ENCODE peak calls at places on chromosome 20, in nine cellular contexts. O, T, H, R, V, Z, D, M and Q are unnamed samples.

GRCh38 chr20:25279403-25279802 is 31.5 kb downstream of the PYGB start:
- DNase-seq in M (no peak), H (no peak), T (no peak), Z (no peak), V (no peak), O (no peak), D (no peak), R (peak), Q (no peak)

GRCh38 chr20:34120213-34120612 is 8.2 kb upstream of the EIF2S2 start:
- DNase-seq in M (no peak), T (no peak), R (no peak), V (no peak), O (no peak), D (no peak), H (no peak), Z (no peak), Q (no peak)

GRCh38 chr20:59933296-59933848 is at the start of gene SYCP2:
- DNase-seq in V (peak), O (no peak), H (no peak), T (no peak), Z (no peak), D (peak), R (peak), M (peak), Q (no peak)

GRCh38 chr20:22452442-22453011 is 131.8 kb downstream of the FOXA2 start:
- DNase-seq in M (no peak), H (no peak), Z (no peak), V (no peak), R (no peak), T (no peak), O (no peak), D (no peak), Q (no peak)

GRCh38 chr20:40703981-40704530 is 15.0 kb upstream of the MAFB start:
- DNase-seq in Z (no peak), M (no peak), D (no peak), T (no peak), R (no peak), O (no peak), H (no peak), V (no peak), Q (no peak)

GRCh38 chr20:56249244-56249955 is 868 bp downstream of the MC3R start:
- DNase-seq in O (peak), M (peak), D (no peak), Z (no peak), R (no peak), H (peak), V (peak), T (no peak), Q (no peak)

GRCh38 chr20:21090112-21090737 is 15.9 kb downstream of the LINC00237 start:
- DNase-seq in Z (no peak), V (no peak), H (no peak), O (peak), R (no peak), T (no peak), D (no peak), M (no peak), Q (no peak)

GRCh38 chr20:41133709-41134361 is 3.5 kb upstream of the PLCG1 start:
- DNase-seq in Z (no peak), V (no peak), D (peak), O (no peak), H (no peak), T (peak), M (no peak), R (no peak), Q (no peak)

GRCh38 chr20:47152078-47152477 is 204.4 kb downstream of the ZMYND8 start:
- DNase-seq in V (no peak), Z (no peak), D (no peak), O (no peak), M (no peak), T (no peak), R (no peak), H (no peak), Q (no peak)

GRCh38 chr20:25066386-25066785 is 8.4 kb upstream of the ACSS1 start:
- DNase-seq in M (no peak), Z (no peak), R (no peak), D (no peak), T (no peak), V (no peak), H (no peak), O (no peak), Q (no peak)

GRCh38 chr20:24684421-24684871 is 215.0 kb downstream of the SYNDIG1 start:
- DNase-seq in D (no peak), Z (no peak), T (no peak), H (no peak), O (no peak), R (no peak), V (no peak), M (no peak), Q (no peak)

GRCh38 chr20:61733216-61733615 is 332.5 kb downstream of the TAF4 start:
- DNase-seq in M (no peak), T (no peak), D (no peak), V (no peak), O (no peak), Z (no peak), R (no peak), H (no peak), Q (no peak)

GRCh38 chr20:32678948-32679347 is 5.2 kb upstream of the C20orf203 start:
- DNase-seq in R (peak), V (no peak), T (peak), Z (no peak), M (peak), O (no peak), H (no peak), D (no peak), Q (no peak)
- H3K9ac ChIP-seq in R (no peak), V (no peak), T (no peak), Z (no peak), M (no peak), O (no peak), H (no peak), D (no peak), Q (no peak)

GRCh38 chr20:57414867-57415592 is 23.8 kb downstream of the RBM38 start:
- DNase-seq in Z (no peak), T (peak), M (peak), D (no peak), H (no peak), V (no peak), O (no peak), R (no peak), Q (no peak)

GRCh38 chr20:57413990-57414389 is 22.8 kb downstream of the RBM38 start:
- DNase-seq in R (no peak), M (no peak), O (no peak), H (no peak), D (no peak), Z (no peak), T (no peak), V (no peak), Q (no peak)

GRCh38 chr20:57410398-57411323 is 19.5 kb downstream of the RBM38 start:
- DNase-seq in O (no peak), D (no peak), T (no peak), M (no peak), H (no peak), Z (no peak), V (no peak), R (no peak), Q (no peak)

GRCh38 chr20:57411406-57412283 is 20.4 kb downstream of the RBM38 start:
- DNase-seq in Z (no peak), V (no peak), H (no peak), D (no peak), O (no peak), M (no peak), T (no peak), R (no peak), Q (no peak)

DNA sequence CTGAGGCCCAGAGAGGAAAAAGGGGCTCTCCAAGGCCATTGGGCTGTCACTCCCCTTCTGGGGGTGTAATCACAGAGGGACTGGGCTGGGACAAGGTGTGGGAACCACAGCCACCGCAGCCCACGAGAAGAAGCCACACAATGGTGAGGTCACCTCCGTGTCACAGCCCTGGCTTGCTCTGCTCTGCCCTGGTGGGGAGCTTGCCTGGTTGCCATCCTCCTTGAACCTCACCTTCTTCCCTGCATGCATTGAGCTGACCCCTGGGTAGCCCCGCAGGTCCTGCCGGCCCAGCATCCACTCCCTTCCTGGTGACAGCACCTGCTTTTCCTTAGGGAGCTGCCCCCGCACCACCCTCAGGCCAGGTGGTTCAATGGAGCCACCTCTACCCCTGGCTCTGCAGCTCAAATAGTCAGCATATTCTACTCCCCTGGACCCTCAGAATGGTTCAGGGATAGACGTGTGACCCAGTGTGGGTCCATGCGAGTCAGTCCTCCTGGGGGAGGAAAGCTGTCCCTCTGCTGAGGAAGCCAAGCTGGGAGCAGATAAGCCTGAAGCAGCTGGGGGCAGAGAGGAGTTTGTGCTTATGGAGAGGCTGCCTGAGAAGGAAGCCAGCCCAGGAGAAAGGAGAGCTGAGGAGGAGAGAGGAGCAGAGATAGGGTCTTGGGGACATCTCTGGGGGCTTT is 21.3 kb downstream of the RBM38 start:
- DNase-seq in M (no peak), D (no peak), O (no peak), V (no peak), T (no peak), H (no peak), Z (no peak), R (no peak), Q (no peak)
- H3K9ac ChIP-seq in M (no peak), D (no peak), O (no peak), V (no peak), T (no peak), H (no peak), Z (no peak), R (no peak), Q (no peak)

DNA sequence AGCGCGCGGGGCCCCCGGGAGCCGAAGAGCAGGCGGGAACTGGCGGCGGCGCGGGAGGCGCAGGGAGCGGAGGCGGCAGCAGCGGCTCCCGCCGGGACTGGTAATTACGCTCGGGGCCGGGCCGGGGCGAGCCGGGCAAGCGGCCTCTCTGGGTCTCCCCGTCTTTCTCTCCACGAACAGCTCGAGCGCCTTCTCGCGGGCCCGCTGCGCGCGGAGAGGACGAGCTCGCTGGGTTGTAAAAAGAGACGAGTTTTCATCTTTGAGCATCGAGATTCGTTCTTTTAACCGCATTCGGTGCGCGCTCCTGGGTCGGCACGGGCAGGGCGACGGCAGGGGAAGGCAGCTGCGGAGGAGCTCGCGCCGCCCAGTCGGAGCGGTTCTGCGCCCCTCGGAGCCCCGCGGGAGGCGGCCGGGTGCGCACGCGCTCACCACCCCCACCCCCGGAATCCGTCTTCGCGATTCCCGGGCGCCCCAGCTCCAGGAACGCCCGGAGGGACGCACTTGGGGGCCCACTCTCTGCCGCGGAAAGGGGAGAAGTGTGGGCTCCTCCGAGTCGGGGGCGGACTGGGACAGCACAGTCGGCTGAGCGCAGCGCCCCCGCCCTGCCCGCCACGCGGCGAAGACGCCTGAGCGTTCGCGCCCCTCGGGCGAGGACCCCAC is 38.0 kb downstream of the YTHDF1 start:
- DNase-seq in M (no peak), T (no peak), D (no peak), V (no peak), H (no peak), R (no peak), Z (no peak), O (no peak), Q (no peak)
- H3K9ac ChIP-seq in M (no peak), T (no peak), D (no peak), V (no peak), H (no peak), R (no peak), Z (no peak), O (no peak), Q (no peak)

GRCh38 chr20:10922941-10923340 is 249.1 kb upstream of the JAG1 start:
- DNase-seq in T (peak), R (peak), Z (no peak), O (peak), H (no peak), M (peak), V (no peak), D (peak), Q (peak)

GRCh38 chr20:10924628-10925266 is 250.9 kb upstream of the JAG1 start:
- DNase-seq in V (no peak), R (peak), D (peak), O (no peak), Z (no peak), M (peak), H (no peak), T (peak), Q (no peak)

GRCh38 chr20:10921491-10922010 is 247.8 kb upstream of the JAG1 start:
- DNase-seq in O (no peak), R (no peak), V (no peak), H (no peak), M (no peak), Z (no peak), T (no peak), D (peak), Q (no peak)

GRCh38 chr20:10920396-10920795 is 246.6 kb upstream of the JAG1 start:
- DNase-seq in H (no peak), M (peak), R (no peak), O (no peak), Z (no peak), T (no peak), V (no peak), D (no peak), Q (no peak)

DNA sequence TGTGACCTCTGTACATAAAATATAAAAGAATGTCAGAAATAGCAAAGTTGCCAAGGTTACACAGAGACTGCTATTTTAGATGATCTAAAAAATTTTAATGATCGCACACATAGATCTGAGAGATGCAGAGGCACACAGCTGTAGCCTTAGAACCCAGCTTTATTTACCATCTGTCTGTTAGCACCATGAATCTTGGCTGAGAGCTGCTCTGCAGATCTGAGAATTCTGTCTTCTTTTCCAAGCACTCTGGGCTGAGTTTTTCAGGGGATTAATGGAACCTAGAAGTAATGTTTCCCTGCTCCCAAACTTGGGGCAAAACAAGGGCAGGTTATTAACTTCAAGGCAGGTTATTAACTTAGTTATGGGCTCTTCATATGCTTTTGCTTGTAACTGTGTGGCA is 248.7 kb upstream of the JAG1 start:
- DNase-seq in R (no peak), Z (no peak), T (peak), O (no peak), D (no peak), V (no peak), M (peak), H (no peak), Q (no peak)
- H3K9ac ChIP-seq in R (no peak), Z (no peak), T (peak), O (no peak), D (no peak), V (no peak), M (no peak), H (no peak), Q (no peak)